ENCODE peak calls at places on chromosomes 5 and 9, in five cellular contexts. P is A549, K is hepatocyte, F is PC-9, S is body of pancreas. Y is an unnamed sample. For H3K4me1, the result is how much of the 10 kb centered on the place peaks cover.

GRCh38 chr9:22041792-22042191 is 32.7 kb upstream of the CDKN2B start:
- DNase-seq in P (no peak), K (peak), F (peak), S (peak), Y (peak)

GRCh38 chr5:132466453-132467291 is 23.9 kb downstream of the IRF1 start:
- DNase-seq in P (no peak), K (no peak), F (no peak), S (peak), Y (no peak)

GRCh38 chr5:103938151-103938671 is 375.6 kb upstream of the NUDT12 start:
- DNase-seq in P (no peak), K (no peak), F (no peak), S (no peak), Y (no peak)

GRCh38 chr9:113350937-113351336 is 1.6 kb downstream of the BSPRY start:
- DNase-seq in P (no peak), K (no peak), F (no peak), S (no peak), Y (no peak)

GRCh38 chr9:111000202-111000601 is 38.1 kb downstream of the LPAR1 start:
- DNase-seq in P (no peak), K (no peak), F (no peak), S (peak), Y (no peak)

GRCh38 chr9:17613723-17614122 is 34.9 kb downstream of the SH3GL2 start:
- DNase-seq in P (no peak), K (no peak), F (no peak), S (no peak), Y (no peak)

GRCh38 chr5:106020889-106021288 is 1649.8 kb downstream of the EFNA5 start:
- DNase-seq in P (no peak), K (no peak), F (no peak), S (no peak), Y (peak)

GRCh38 chr9:35338561-35339274 is 151.2 kb upstream of the RUSC2 start:
- DNase-seq in P (no peak), K (no peak), F (no peak), S (peak), Y (no peak)

GRCh38 chr5:74632947-74633356 is 7.6 kb downstream of the ENC1 start:
- DNase-seq in P (peak), K (no peak), F (peak), S (no peak), Y (no peak)

GRCh38 chr5:178318893-178319292 is 86.3 kb upstream of the PHYKPL start:
- DNase-seq in P (no peak), K (no peak), F (no peak), S (no peak), Y (no peak)

GRCh38 chr5:68973696-68974095 is 120.1 kb upstream of the SLC30A5 start:
- DNase-seq in P (no peak), K (no peak), F (no peak), S (no peak), Y (no peak)

GRCh38 chr9:79616013-79616412 is 44.2 kb downstream of the TLE4 start:
- DNase-seq in P (no peak), K (no peak), F (no peak), S (no peak), Y (no peak)

GRCh38 chr9:112925058-112925641 is 34.5 kb upstream of the SLC46A2 start:
- DNase-seq in P (peak), K (peak), F (peak), S (no peak), Y (peak)

GRCh38 chr9:20291201-20291600 is 331.1 kb downstream of the MLLT3 start:
- DNase-seq in P (no peak), K (no peak), F (no peak), S (no peak), Y (no peak)

GRCh38 chr9:76901801-76902200 is 4.1 kb downstream of the PRUNE2 start:
- DNase-seq in P (no peak), K (no peak), F (no peak), S (no peak), Y (no peak)

GRCh38 chr9:78866228-78867132 is 569.6 kb downstream of the PSAT1 start:
- DNase-seq in P (peak), K (peak), F (peak), S (no peak), Y (peak)

GRCh38 chr5:143649869-143650268 is 162.1 kb upstream of the HMHB1 start:
- DNase-seq in P (no peak), K (no peak), F (no peak), S (no peak), Y (no peak)

GRCh38 chr5:150117945-150118560 is 31.7 kb upstream of the CSF1R start:
- DNase-seq in P (no peak), K (no peak), F (no peak), S (no peak), Y (no peak)

GRCh38 chr9:86713970-86714369 is 233.3 kb downstream of the GAS1 start:
- DNase-seq in P (no peak), K (no peak), F (no peak), S (no peak), Y (peak)

GRCh38 chr5:132776077-132776931 is 735 bp downstream of the SEPTIN8 start:
- DNase-seq in P (peak), K (peak), F (no peak), S (peak), Y (peak)

DNA sequence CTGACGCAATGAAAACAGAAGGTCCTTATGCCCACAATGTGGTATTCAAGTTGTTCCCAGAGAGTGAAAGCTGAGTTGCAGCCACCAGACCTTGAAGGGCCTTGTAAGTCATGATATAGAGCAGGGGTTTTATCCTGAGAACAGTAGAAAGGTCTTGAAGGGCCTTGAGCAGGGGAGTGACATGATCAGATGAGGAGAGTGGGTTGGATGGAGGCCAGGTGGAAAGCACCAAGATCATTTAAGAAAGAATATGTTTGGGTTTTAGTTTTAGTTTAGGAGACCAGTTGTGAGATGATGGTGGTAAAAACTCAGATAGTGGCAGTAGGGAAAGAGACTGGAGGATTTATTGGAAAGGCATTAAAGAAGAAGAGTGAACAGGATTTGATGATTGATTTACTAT is 5.9 kb downstream of the ITGA2 start:
- DNase-seq in P (no peak), K (no peak), F (no peak), S (no peak), Y (no peak)
- H3K4me1 ChIP-seq in P (half or more), K (under half), F (half or more), S (under half), Y (under half)

GRCh38 chr5:172707285-172708182 is 63.5 kb downstream of the DUSP1 start:
- DNase-seq in P (peak), K (peak), F (no peak), S (peak), Y (peak)

GRCh38 chr5:172708183-172708505 is 62.9 kb downstream of the DUSP1 start:
- DNase-seq in P (no peak), K (no peak), F (no peak), S (no peak), Y (no peak)

GRCh38 chr5:172712610-172713009 is 58.4 kb downstream of the DUSP1 start:
- DNase-seq in P (no peak), K (no peak), F (no peak), S (no peak), Y (no peak)

GRCh38 chr5:172713113-172713808 is 57.7 kb downstream of the DUSP1 start:
- DNase-seq in P (peak), K (peak), F (no peak), S (peak), Y (peak)

DNA sequence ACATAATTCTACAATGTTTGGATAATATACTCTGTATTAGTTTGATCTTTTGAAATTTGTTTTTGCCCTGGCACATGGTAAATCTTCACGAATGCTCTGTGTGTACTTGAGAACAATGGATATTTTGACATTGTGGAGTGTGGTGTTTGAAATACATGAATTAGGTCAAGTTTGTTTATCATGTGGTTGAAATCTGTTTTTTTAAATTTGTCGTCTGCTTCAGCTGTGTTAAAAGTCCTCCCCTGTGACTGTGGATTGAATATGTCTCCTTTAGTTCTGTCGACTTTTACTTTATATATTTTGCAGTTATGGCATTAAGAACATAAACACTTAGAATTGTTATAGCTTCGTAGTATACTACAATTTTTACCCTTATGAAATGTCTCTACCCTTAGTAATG is 60.3 kb downstream of the DUSP1 start:
- DNase-seq in P (no peak), K (no peak), F (no peak), S (no peak), Y (no peak)
- H3K4me1 ChIP-seq in P (under half), K (under half), F (under half), S (under half), Y (under half)

DNA sequence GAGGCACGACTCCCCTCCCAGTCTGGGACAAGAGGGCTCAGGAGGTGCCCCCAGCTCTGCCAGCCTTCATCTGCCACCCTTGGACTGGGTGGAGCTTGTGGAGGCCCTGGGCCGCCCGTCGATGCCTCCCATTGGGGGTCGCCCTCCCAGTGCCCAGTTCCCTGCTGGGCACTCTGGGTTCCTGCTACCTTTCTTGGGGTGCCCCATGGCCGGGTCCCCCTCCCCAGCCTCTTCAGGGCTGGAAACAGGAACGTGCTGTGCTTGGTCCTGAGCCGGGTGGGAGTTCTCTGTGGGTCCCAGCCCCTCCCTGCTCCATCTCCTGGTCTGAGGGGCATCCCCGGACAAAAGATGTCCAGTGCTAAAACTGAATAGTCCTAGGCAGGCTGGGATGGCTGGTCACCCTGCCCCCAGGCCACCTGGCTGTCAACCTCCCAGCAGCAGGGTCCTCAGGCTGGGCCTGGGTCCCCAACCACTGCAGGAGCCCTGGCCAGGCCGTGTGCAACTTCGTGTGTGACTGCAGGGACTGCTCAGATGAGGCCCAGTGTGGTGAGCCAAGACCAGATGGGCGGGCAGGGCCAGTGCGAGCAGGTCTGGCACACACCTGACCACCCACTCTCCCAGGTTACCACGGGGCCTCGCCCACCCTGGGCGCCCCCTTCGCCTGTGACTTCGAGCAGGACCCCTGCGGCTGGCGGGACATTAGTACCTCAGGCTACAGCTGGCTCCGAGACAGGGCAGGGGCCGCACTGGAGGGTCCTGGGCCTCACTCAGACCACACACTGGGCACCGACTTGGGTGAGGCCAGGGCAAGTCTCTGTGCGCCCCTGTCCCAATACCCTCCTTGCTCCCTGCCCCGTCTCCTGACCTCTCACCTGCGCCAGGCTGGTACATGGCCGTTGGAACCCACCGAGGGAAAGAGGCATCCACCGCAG is 784 bp downstream of the MAMDC4 start:
- DNase-seq in P (no peak), K (no peak), F (no peak), S (peak), Y (no peak)
- H3K4me1 ChIP-seq in P (half or more), K (under half), F (under half), S (under half), Y (under half)

GRCh38 chr5:179763215-179763945 is 30.4 kb upstream of the LTC4S start:
- DNase-seq in P (peak), K (peak), F (peak), S (peak), Y (peak)
- H3K4me1 ChIP-seq in P (under half), K (under half), F (under half), S (half or more), Y (under half)

Y was measured in cardiac muscle cell.